ENCODE peak calls at places on chromosomes 2 and 18, in nine cellular contexts. S is mammary epithelial cell; P is psoas muscle; J is activated naive CD4-positive, alpha-beta T cell treated with anti-CD3 and anti-CD28 coated beads, Interleukin-2, amount 50 U/mL, for 72 hours; K is NCI-H510A treated with DMSO at 0.1 percent for 48 hours; U is RKO; X is SJSA1; G is nephron progenitor cell; L is amygdala. Z is an unnamed sample.
A peak's percentile ranks its signal among the peaks of the same experiment; 100 is the strongest.

GRCh38 chr2:240557101-240557751 is 562 bp downstream of the ANKMY1 start:
- DNase-seq in S (no peak), K (no peak), L (no peak), P (peak; percentile 16), J (no peak), G (no peak), U (no peak), X (no peak), Z (no peak)

GRCh38 chr2:45607701-45608100 is 3.4 kb downstream of the SRBD1 start:
- DNase-seq in X (no peak), S (no peak), J (no peak), G (no peak), L (no peak), U (no peak), K (peak; percentile 29), P (no peak), Z (no peak)

GRCh38 chr2:172964511-172964910 is 111.1 kb upstream of the MAP3K20 start:
- DNase-seq in S (no peak), L (no peak), U (peak; percentile 41), X (no peak), P (no peak), K (no peak), G (no peak), J (no peak), Z (no peak)

GRCh38 chr2:189411860-189412259 is 29.4 kb upstream of the WDR75 start:
- DNase-seq in K (no peak), G (no peak), X (peak; percentile 83), J (no peak), L (no peak), S (peak; percentile 42), U (no peak), P (no peak), Z (no peak)

GRCh38 chr2:160434254-160434948 is 59.2 kb downstream of the RBMS1 start:
- DNase-seq in X (no peak), U (no peak), S (no peak), K (no peak), G (no peak), J (no peak), L (no peak), P (no peak), Z (no peak)

GRCh38 chr2:105179469-105180372 is 61.8 kb upstream of the GPR45 start:
- DNase-seq in K (peak; percentile 13), P (peak; percentile 15), X (peak; percentile 33), G (no peak), J (no peak), S (peak; percentile 63), U (peak; percentile 80), L (no peak), Z (no peak)

GRCh38 chr18:58241877-58242276 is 197.9 kb downstream of the NEDD4L start:
- DNase-seq in K (peak; percentile 73), S (peak; percentile 61), P (peak; percentile 36), J (no peak), U (peak; percentile 90), X (no peak), G (no peak), L (no peak), Z (no peak)

GRCh38 chr2:20674974-20675679 is 8.2 kb downstream of the GDF7 start:
- DNase-seq in K (no peak), L (no peak), U (peak; percentile 84), G (no peak), X (no peak), P (peak; percentile 72), J (no peak), S (no peak), Z (no peak)

GRCh38 chr2:175111200-175111657 is 56.8 kb downstream of the ATF2 start:
- DNase-seq in L (no peak), K (peak; percentile 77), U (peak; percentile 66), S (peak; percentile 34), P (no peak), G (no peak), J (no peak), X (peak; percentile 26), Z (no peak)

GRCh38 chr2:72712304-72712703 is 113.5 kb downstream of the EXOC6B start:
- DNase-seq in S (no peak), L (no peak), G (no peak), J (no peak), K (no peak), P (no peak), X (no peak), U (no peak), Z (no peak)

GRCh38 chr2:153509133-153509532 is 30.6 kb upstream of the RPRM start:
- DNase-seq in G (no peak), J (no peak), U (no peak), X (no peak), K (no peak), S (no peak), P (no peak), L (no peak), Z (no peak)

GRCh38 chr2:17630089-17630488 is 89.6 kb downstream of the VSNL1 start:
- DNase-seq in S (no peak), K (no peak), X (no peak), L (no peak), J (no peak), P (no peak), U (no peak), G (no peak), Z (no peak)

GRCh38 chr18:10663750-10664149 is 137.9 kb downstream of the NAPG start:
- DNase-seq in X (no peak), S (no peak), J (no peak), K (no peak), U (no peak), L (no peak), G (no peak), P (no peak), Z (no peak)

GRCh38 chr2:236393101-236393500 is 128.9 kb upstream of the ASB18 start:
- DNase-seq in S (no peak), P (no peak), L (no peak), U (no peak), X (no peak), K (no peak), G (no peak), J (no peak), Z (no peak)

GRCh38 chr18:62324355-62324828 is 718 bp upstream of the TNFRSF11A start:
- DNase-seq in X (no peak), K (no peak), P (no peak), L (no peak), U (no peak), G (no peak), S (no peak), J (no peak), Z (no peak)

GRCh38 chr2:224952942-224953657 is 89.2 kb downstream of the DOCK10 start:
- DNase-seq in S (no peak), L (no peak), P (no peak), G (no peak), J (no peak), U (no peak), K (no peak), X (no peak), Z (no peak)

GRCh38 chr2:109513749-109514588 is 99.8 kb downstream of the SEPTIN10 start:
- DNase-seq in G (peak; percentile 24), K (no peak), U (peak; percentile 44), X (peak; percentile 28), S (peak; percentile 86), L (no peak), J (peak; percentile 33), P (peak; percentile 43), Z (no peak)

GRCh38 chr2:173989886-173990744 is 24.9 kb upstream of the SP3 start:
- DNase-seq in J (no peak), S (no peak), L (no peak), G (no peak), P (no peak), K (no peak), U (no peak), X (no peak), Z (no peak)

GRCh38 chr2:219626540-219626939 is 890 bp upstream of the SLC4A3 start:
- DNase-seq in G (no peak), X (no peak), U (no peak), S (no peak), K (no peak), L (no peak), J (no peak), P (no peak), Z (no peak)

GRCh38 chr2:120108049-120108448 is 95.2 kb downstream of the EPB41L5 start:
- DNase-seq in S (peak; percentile 81), J (no peak), G (no peak), K (peak; percentile 14), U (no peak), X (peak; percentile 12), L (no peak), P (no peak), Z (no peak)

GRCh38 chr2:222193328-222194008 is 105.3 kb downstream of the PAX3 start:
- DNase-seq in K (no peak), U (no peak), G (no peak), X (no peak), P (no peak), S (no peak), L (no peak), J (no peak), Z (no peak)

GRCh38 chr2:241702405-241703127 is 727 bp downstream of the ING5 start:
- DNase-seq in U (peak; percentile 86), L (peak; percentile 78), J (peak; percentile 89), X (peak; percentile 88), S (peak; percentile 81), K (peak; percentile 63), P (peak; percentile 80), G (peak; percentile 89), Z (peak; percentile 78)

GRCh38 chr18:4391859-4392258 is 63.2 kb downstream of the DLGAP1 start:
- DNase-seq in J (no peak), S (no peak), P (no peak), X (no peak), K (no peak), G (no peak), U (no peak), L (no peak), Z (no peak)

GRCh38 chr2:223633656-223634055 is 31.5 kb upstream of the SCG2 start:
- DNase-seq in P (no peak), U (no peak), X (no peak), L (no peak), G (peak; percentile 13), S (no peak), J (no peak), K (no peak), Z (no peak)

GRCh38 chr2:98469862-98470544 is 25.3 kb downstream of the INPP4A start:
- DNase-seq in U (no peak), S (no peak), X (no peak), G (no peak), J (no peak), P (no peak), L (no peak), K (no peak), Z (no peak)

GRCh38 chr2:234620018-234620417 is 123.1 kb upstream of the ARL4C start:
- DNase-seq in G (no peak), K (no peak), S (no peak), P (no peak), J (no peak), U (no peak), X (no peak), L (no peak), Z (no peak)

GRCh38 chr18:2850816-2851215 is 4.0 kb downstream of the EMILIN2 start:
- DNase-seq in U (no peak), P (no peak), K (no peak), S (peak; percentile 30), L (no peak), J (no peak), X (no peak), G (no peak), Z (no peak)

GRCh38 chr2:199932312-199932855 is 21.3 kb downstream of the C2orf69 start:
- DNase-seq in S (no peak), X (no peak), G (no peak), U (no peak), P (no peak), L (peak; percentile 79), K (no peak), J (no peak), Z (no peak)

GRCh38 chr2:9768388-9768787 is 74.9 kb upstream of the TAF1B start:
- DNase-seq in K (peak; percentile 98), L (no peak), P (no peak), S (no peak), X (no peak), J (no peak), U (no peak), G (peak; percentile 74), Z (peak; percentile 50)

GRCh38 chr2:25912851-25913695 is 34.8 kb upstream of the ASXL2 start:
- DNase-seq in S (peak; percentile 9), X (peak; percentile 48), J (no peak), P (no peak), G (no peak), L (no peak), K (no peak), U (no peak), Z (no peak)

GRCh38 chr2:213923543-213923942 is 487.3 kb upstream of the VWC2L start:
- DNase-seq in J (no peak), G (no peak), K (no peak), S (no peak), U (no peak), L (no peak), P (no peak), X (no peak), Z (no peak)

Z was measured in neural crest cell.